ENCODE peak calls at places on chromosome 4, in ten cellular contexts. D is psoas muscle; L is stomach; Y is HFFc6; Q is bronchial epithelial cell; K is CD4-positive, alpha-beta T cell; G is WERI-Rb-1; P is left ventricle myocardium inferior; I is body of pancreas; S is Peyer's patch. V is an unnamed sample.

GRCh38 chr4:1449475-1449832 is 43.2 kb upstream of the NKX1-1 start:
- DNase-seq in G (no peak), K (no peak), Y (no peak), L (peak; percentile 14), P (no peak), D (no peak), S (no peak), Q (no peak), I (no peak), V (no peak)

GRCh38 chr4:111510535-111510934 is 634.7 kb upstream of the FAM241A start:
- DNase-seq in I (no peak), P (no peak), D (no peak), G (no peak), Y (peak; percentile 48), S (no peak), K (no peak), L (no peak), Q (peak; percentile 48), V (no peak)

GRCh38 chr4:112517067-112517588 is 1.1 kb upstream of the NEUROG2 start:
- DNase-seq in Y (no peak), I (no peak), K (no peak), D (no peak), G (no peak), P (no peak), S (no peak), Q (no peak), L (no peak), V (no peak)

GRCh38 chr4:111802191-111802590 is 343.1 kb upstream of the FAM241A start:
- DNase-seq in K (no peak), S (no peak), I (no peak), L (no peak), D (no peak), G (no peak), Y (peak; percentile 3), P (no peak), Q (peak; percentile 33), V (no peak)

GRCh38 chr4:16492872-16493271 is 266.6 kb upstream of the TAPT1 start:
- DNase-seq in Q (no peak), I (no peak), D (no peak), G (no peak), S (no peak), Y (no peak), K (no peak), P (no peak), L (no peak), V (no peak)

GRCh38 chr4:22787753-22788389 is 95.1 kb downstream of the GBA3 start:
- DNase-seq in K (no peak), Q (no peak), G (no peak), D (no peak), I (no peak), P (no peak), L (no peak), S (no peak), Y (no peak), V (no peak)

GRCh38 chr4:154741877-154742851 is 1.6 kb upstream of the LRAT start:
- DNase-seq in S (no peak), Y (no peak), P (no peak), D (no peak), Q (no peak), K (no peak), L (no peak), G (no peak), I (no peak), V (no peak)

GRCh38 chr4:33390977-33391376 is 2670.8 kb downstream of the PCDH7 start:
- DNase-seq in I (no peak), L (no peak), K (no peak), P (no peak), D (no peak), S (no peak), Q (no peak), G (no peak), Y (no peak), V (no peak)

GRCh38 chr4:101355767-101356702 is 8.7 kb upstream of the PPP3CA start:
- DNase-seq in Y (peak; percentile 82), L (no peak), K (no peak), I (no peak), G (no peak), P (no peak), S (no peak), Q (peak; percentile 93), D (no peak), V (peak; percentile 50)

DNA sequence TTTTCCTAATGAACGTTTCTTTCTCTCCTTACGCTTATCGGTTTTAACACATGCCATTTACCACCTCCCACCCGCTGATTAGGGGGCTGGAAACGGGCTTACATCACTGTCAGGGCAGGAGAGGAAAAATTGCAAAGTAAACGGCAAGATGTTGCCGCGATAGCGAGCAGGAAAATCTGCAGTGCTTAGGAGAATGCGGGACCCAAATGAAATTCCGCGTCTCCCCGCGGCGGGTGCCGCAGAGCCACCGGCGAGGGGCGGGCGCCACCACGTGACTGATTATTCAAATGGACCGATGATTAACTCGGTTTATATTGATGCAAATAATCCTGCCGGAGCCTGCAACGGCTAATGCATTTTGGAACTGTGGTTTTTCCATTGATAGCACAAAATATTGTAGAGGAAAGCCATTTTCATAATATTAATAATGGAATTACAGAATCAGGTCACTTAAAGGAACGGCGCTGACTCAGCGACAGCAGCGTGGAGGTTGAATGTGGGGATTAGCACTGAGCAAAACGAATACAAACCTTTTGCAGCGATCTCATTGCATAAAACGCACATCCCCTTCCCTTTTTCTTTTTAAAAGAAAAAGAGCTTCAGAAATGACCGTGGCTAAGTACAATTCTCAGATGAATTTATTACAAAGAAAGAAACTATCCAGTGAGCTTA is 224.2 kb downstream of the STIM2 start:
- DNase-seq in L (peak; percentile 53), G (peak; percentile 76), K (no peak), P (peak; percentile 24), Q (peak; percentile 15), I (peak; percentile 18), Y (no peak), D (peak; percentile 27), S (peak; percentile 53), V (no peak)
- TF ChIP-seq CTCF in L (no peak), G (peak; percentile 31), K (no peak), P (no peak), Q (no peak), I (no peak), Y (peak; percentile 3), D (no peak), S (no peak), V (no peak)

DNA sequence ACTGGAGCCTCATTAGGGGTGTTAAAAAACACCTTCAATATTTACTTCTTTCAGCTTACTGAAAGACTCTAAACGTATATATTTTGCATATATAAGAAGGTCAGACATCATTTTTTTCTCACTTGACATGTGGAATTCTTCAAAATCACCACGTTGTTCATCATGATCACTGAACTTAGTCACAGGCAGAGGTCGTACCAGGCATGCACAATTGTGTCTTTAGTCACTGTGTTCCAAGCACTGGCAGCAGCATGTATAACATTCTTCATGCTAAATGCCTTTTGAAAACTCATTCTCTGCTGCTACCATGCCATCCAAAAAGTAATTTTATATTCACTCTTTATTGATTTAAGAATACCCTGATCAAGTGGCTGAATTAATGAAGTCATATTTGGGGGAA is 229.3 kb upstream of the ARSJ start:
- DNase-seq in Y (peak; percentile 58), Q (peak; percentile 53), G (no peak), D (no peak), L (no peak), K (no peak), S (no peak), I (no peak), P (no peak), V (peak; percentile 19)
- TF ChIP-seq CTCF in Y (peak; percentile 64), Q (peak; percentile 34), G (no peak), D (no peak), L (no peak), K (no peak), S (no peak), I (no peak), P (peak; percentile 19), V (peak; percentile 44)

GRCh38 chr4:7800996-7801395 is 138.7 kb downstream of the AFAP1 start:
- DNase-seq in G (no peak), D (no peak), Q (no peak), I (no peak), P (no peak), S (peak; percentile 34), Y (no peak), K (no peak), L (no peak), V (no peak)

GRCh38 chr4:7803371-7803770 is 136.3 kb downstream of the AFAP1 start:
- DNase-seq in L (no peak), G (no peak), Y (no peak), Q (no peak), P (no peak), S (peak; percentile 32), I (no peak), D (no peak), K (no peak), V (no peak)

GRCh38 chr4:7803992-7804758 is 135.5 kb downstream of the AFAP1 start:
- DNase-seq in D (peak; percentile 82), L (peak; percentile 88), Q (peak; percentile 62), S (peak; percentile 93), P (peak; percentile 88), K (peak; percentile 79), G (peak; percentile 89), Y (peak; percentile 54), I (peak; percentile 79), V (no peak)

GRCh38 chr4:7800410-7800809 is 139.3 kb downstream of the AFAP1 start:
- DNase-seq in G (no peak), Q (no peak), L (no peak), P (no peak), K (no peak), Y (no peak), I (no peak), S (peak; percentile 32), D (no peak), V (no peak)

DNA sequence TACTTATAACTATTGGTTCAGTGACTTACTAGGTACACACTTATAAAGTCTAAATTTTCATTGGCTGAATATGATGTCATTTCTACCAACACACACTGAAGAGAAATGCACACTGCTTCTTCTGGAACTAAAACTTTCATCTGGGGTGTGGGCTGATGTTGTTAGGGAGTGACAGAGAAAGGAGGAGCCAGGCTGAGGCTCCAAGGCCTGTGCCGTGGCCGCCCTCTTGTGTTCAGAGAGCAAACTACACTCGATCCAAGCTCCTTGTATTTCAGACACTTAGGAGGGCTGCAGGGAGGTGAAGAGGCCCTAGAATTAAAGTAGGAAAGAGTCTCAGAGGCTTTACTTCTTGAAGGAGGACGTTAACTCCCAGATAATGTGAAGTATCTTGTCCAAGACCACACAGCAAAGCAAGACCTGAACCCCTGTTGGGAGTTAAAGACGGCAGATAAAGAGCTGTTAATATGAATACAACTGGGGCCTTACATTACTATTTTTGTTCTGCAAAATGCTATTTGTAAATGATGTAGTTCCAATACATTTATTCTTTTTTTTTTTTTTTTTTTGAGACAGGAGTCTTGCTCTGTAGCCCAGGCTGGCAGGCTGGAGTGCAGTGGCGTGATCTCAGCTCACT is 137.5 kb downstream of the AFAP1 start:
- DNase-seq in S (peak; percentile 90), P (peak; percentile 75), K (peak; percentile 67), I (peak; percentile 79), L (peak; percentile 82), Y (peak; percentile 80), D (peak; percentile 75), G (peak; percentile 83), Q (peak; percentile 70), V (no peak)
- TF ChIP-seq CTCF in S (peak; percentile 84), P (peak; percentile 94), K (peak; percentile 82), I (peak; percentile 71), L (no peak), Y (peak; percentile 90), D (peak; percentile 94), G (peak; percentile 96), Q (peak; percentile 94), V (peak; percentile 90)

GRCh38 chr4:72496119-72496518 is 72.9 kb downstream of the ADAMTS3 start:
- DNase-seq in K (no peak), L (no peak), G (no peak), I (no peak), D (no peak), Y (no peak), Q (peak; percentile 29), P (no peak), S (no peak), V (no peak)
- TF ChIP-seq CTCF in K (no peak), L (no peak), G (no peak), I (no peak), D (no peak), Y (peak; percentile 59), Q (peak; percentile 20), P (no peak), S (no peak), V (peak; percentile 57)

GRCh38 chr4:89868999-89869589 is 25.6 kb upstream of the MMRN1 start:
- DNase-seq in G (no peak), Q (peak; percentile 8), L (no peak), D (no peak), K (no peak), I (no peak), Y (no peak), S (no peak), P (no peak), V (no peak)
- TF ChIP-seq CTCF in G (peak; percentile 13), Q (peak; percentile 23), L (no peak), D (no peak), K (peak; percentile 65), I (peak; percentile 24), Y (peak; percentile 81), S (peak; percentile 37), P (peak; percentile 67), V (peak; percentile 50)

V was measured in epithelial cell of proximal tubule.